ENCODE peak calls at places on chromosome 13, in seven cellular contexts. H, Y, J, V, W, A and S are unnamed samples.

GRCh38 chr13:106047859-106048258 is 487.6 kb downstream of the EFNB2 start:
- DNase-seq in H (peak), J (no peak), Y (no peak), A (no peak), W (no peak), V (no peak), S (no peak)

GRCh38 chr13:52995946-52996345 is 32.7 kb upstream of the OLFM4 start:
- DNase-seq in A (no peak), Y (no peak), H (no peak), V (no peak), J (no peak), W (no peak), S (no peak)

GRCh38 chr13:112703935-112704633 is 14.2 kb downstream of the ATP11A start:
- DNase-seq in W (no peak), V (no peak), H (no peak), J (no peak), A (no peak), Y (no peak), S (no peak)

GRCh38 chr13:100627142-100627541 is 38.6 kb upstream of the GGACT start:
- DNase-seq in H (no peak), A (no peak), Y (no peak), V (no peak), W (no peak), J (no peak), S (no peak)

GRCh38 chr13:22549126-22549525 is 631.7 kb upstream of the SGCG start:
- DNase-seq in J (no peak), H (no peak), A (no peak), Y (no peak), W (no peak), V (no peak), S (no peak)

GRCh38 chr13:79445968-79446645 is 34.8 kb upstream of the NDFIP2 start:
- DNase-seq in J (peak), H (no peak), W (no peak), Y (no peak), V (no peak), A (no peak), S (no peak)

GRCh38 chr13:79401259-79402071 is 4.6 kb downstream of the RBM26 start:
- DNase-seq in A (no peak), J (no peak), W (no peak), H (no peak), V (no peak), Y (no peak), S (no peak)

GRCh38 chr13:32059511-32059984 is 28.0 kb downstream of the FRY start:
- DNase-seq in V (no peak), W (no peak), A (no peak), H (no peak), Y (no peak), J (no peak), S (peak)

GRCh38 chr13:35879111-35879510 is 252.1 kb downstream of the DCLK1 start:
- DNase-seq in W (no peak), J (no peak), V (no peak), A (no peak), H (no peak), Y (no peak), S (peak)

GRCh38 chr13:98998831-98999634 is 21.2 kb upstream of the DOCK9 start:
- DNase-seq in V (no peak), Y (no peak), J (no peak), W (no peak), A (no peak), H (no peak), S (no peak)

GRCh38 chr13:30997697-30998547 is 65.5 kb downstream of the TEX26 start:
- DNase-seq in J (no peak), H (no peak), W (no peak), Y (peak), V (no peak), A (no peak), S (no peak)

GRCh38 chr13:106998664-106999063 is 430.7 kb upstream of the ARGLU1 start:
- DNase-seq in W (no peak), A (no peak), Y (no peak), J (no peak), H (no peak), V (no peak), S (no peak)

GRCh38 chr13:43805071-43805468 is 18.3 kb upstream of the ENOX1 start:
- DNase-seq in H (peak), Y (no peak), W (peak), V (no peak), A (no peak), J (peak), S (no peak)
- H3K4me3 ChIP-seq in H (peak), Y (no peak), W (peak), V (no peak), A (no peak), J (no peak), S (no peak)

GRCh38 chr13:110937511-110938303 is 22.8 kb upstream of the ANKRD10 start:
- DNase-seq in V (no peak), Y (no peak), A (no peak), H (no peak), W (no peak), J (no peak), S (no peak)
- H3K4me3 ChIP-seq in V (no peak), Y (no peak), A (no peak), H (no peak), W (no peak), J (no peak), S (no peak)

GRCh38 chr13:110314516-110315245 is 7.6 kb downstream of the COL4A2 start:
- DNase-seq in A (no peak), Y (peak), H (no peak), J (no peak), V (no peak), W (no peak), S (no peak)

GRCh38 chr13:110312669-110313031 is 5.6 kb downstream of the COL4A2 start:
- DNase-seq in H (peak), J (no peak), Y (no peak), V (no peak), A (no peak), W (no peak), S (peak)

GRCh38 chr13:110310541-110311491 is 3.7 kb downstream of the COL4A2 start:
- DNase-seq in W (no peak), A (no peak), Y (no peak), V (no peak), H (no peak), J (no peak), S (peak)

GRCh38 chr13:110309661-110310524 is 2.8 kb downstream of the COL4A2 start:
- DNase-seq in V (no peak), H (no peak), W (no peak), A (no peak), J (no peak), Y (no peak), S (peak)

GRCh38 chr13:110311721-110312668 is 4.9 kb downstream of the COL4A2 start:
- DNase-seq in J (no peak), W (no peak), A (no peak), H (no peak), Y (no peak), V (no peak), S (peak)
- H3K4me3 ChIP-seq in J (no peak), W (no peak), A (peak), H (no peak), Y (no peak), V (peak), S (no peak)

GRCh38 chr13:114199961-114200672 is 21.1 kb downstream of the CFAP97D2 start:
- DNase-seq in W (no peak), Y (no peak), V (no peak), A (no peak), J (peak), H (no peak), S (no peak)
- H3K4me3 ChIP-seq in W (no peak), Y (no peak), V (peak), A (no peak), J (peak), H (no peak), S (no peak)

GRCh38 chr13:26474286-26474685 is 83.2 kb upstream of the WASF3 start:
- DNase-seq in V (no peak), J (no peak), W (no peak), A (no peak), H (no peak), Y (no peak), S (no peak)

GRCh38 chr13:26476111-26476743 is 81.3 kb upstream of the WASF3 start:
- DNase-seq in W (no peak), H (peak), Y (no peak), V (peak), J (peak), A (no peak), S (no peak)

GRCh38 chr13:26476744-26477129 is 80.7 kb upstream of the WASF3 start:
- DNase-seq in V (no peak), A (no peak), W (no peak), Y (no peak), H (no peak), J (no peak), S (no peak)

GRCh38 chr13:26473571-26474230 is 83.8 kb upstream of the WASF3 start:
- DNase-seq in W (no peak), Y (no peak), H (no peak), J (no peak), A (no peak), V (no peak), S (no peak)

GRCh38 chr13:26475176-26476110 is 82.0 kb upstream of the WASF3 start:
- DNase-seq in W (no peak), H (no peak), Y (no peak), V (no peak), A (no peak), J (peak), S (no peak)
- H3K4me3 ChIP-seq in W (no peak), H (no peak), Y (no peak), V (peak), A (no peak), J (peak), S (no peak)

DNA sequence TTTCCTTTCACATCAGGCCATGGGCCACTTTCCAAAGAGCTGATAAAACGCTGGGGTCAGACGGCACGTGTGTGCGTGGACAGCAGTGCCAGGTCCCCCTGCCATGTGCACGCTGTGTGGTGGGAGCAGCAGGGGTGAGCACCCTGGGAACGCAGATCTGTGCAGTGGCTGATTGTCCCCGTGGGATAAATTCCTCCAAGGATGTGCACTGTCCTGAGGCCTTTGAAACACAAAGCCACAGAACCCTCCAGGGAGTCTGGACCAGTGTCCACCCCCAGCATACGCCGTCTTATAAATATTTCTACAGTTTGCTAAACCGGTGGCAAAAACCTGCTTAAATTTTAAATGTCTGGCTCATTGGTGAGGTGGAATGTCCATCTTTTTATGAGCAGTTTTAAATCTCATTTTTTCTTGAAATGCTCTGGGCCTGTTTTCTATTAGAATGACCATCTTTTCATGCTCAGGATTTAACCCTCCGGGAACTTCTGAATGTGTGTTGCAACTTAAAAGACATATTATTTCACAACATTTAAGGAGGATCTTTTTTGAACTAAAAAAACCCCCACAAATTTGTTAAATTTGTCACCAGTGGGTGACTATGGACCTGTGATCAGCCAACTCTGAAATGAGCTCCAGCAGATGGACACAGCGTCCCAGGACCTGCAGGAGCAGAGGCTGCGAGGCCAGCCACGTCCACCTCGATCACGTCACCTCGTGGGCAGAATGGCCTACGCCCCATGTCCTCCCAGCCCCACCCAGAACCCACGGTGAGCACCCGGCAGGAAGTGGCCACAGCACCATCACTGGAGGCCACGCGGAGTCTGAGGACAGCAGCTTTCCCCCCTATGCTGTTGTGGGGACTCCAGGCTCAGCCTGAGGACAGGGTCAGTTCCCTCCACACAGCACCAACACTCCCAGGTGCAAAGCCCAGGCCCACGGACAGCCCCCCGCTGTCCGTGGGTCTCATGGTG is 68.6 kb downstream of the RASA3 start:
- DNase-seq in A (no peak), W (no peak), V (peak), Y (no peak), H (peak), J (no peak), S (no peak)
- H3K4me3 ChIP-seq in A (peak), W (peak), V (peak), Y (no peak), H (peak), J (no peak), S (no peak)

GRCh38 chr13:108830916-108831315 is 201.5 kb downstream of the MYO16 start:
- DNase-seq in W (no peak), Y (no peak), H (no peak), A (no peak), V (no peak), J (no peak), S (no peak)
- H3K4me3 ChIP-seq in W (no peak), Y (no peak), H (no peak), A (no peak), V (no peak), J (no peak), S (no peak)

GRCh38 chr13:37868691-37869505 is 674 bp downstream of the TRPC4 start:
- DNase-seq in H (peak), J (peak), A (no peak), V (no peak), Y (peak), W (no peak), S (no peak)
- H3K4me3 ChIP-seq in H (peak), J (peak), A (peak), V (peak), Y (peak), W (peak), S (no peak)

DNA sequence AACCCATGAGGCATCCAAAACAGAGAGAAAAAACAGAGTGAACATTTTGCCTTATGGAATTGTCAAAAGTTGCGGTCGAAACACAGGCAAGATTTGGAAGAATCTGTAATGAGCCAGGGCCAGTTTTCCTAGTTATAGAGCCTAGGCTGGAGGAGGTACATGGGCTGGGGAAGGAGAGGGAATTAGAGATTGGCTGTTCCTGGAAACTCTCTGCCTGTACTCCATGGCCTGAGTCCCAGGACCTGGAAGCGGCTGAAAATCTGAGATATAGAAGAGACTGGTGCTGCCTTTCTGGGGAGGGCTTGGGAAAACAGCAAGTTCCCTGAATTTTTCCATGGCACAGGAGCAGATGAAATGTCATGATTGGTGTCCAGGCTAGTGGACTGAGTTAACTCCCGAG is 122.8 kb upstream of the KLF12 start:
- DNase-seq in Y (no peak), V (no peak), W (no peak), J (no peak), A (no peak), H (no peak), S (no peak)
- H3K4me3 ChIP-seq in Y (no peak), V (no peak), W (no peak), J (no peak), A (peak), H (no peak), S (no peak)

GRCh38 chr13:76654263-76654662 is 231.9 kb downstream of the KCTD12 start:
- DNase-seq in Y (no peak), J (no peak), V (no peak), A (no peak), W (no peak), H (no peak), S (no peak)
- H3K4me3 ChIP-seq in Y (no peak), J (no peak), V (no peak), A (no peak), W (no peak), H (no peak), S (no peak)